ENCODE peak calls at places on chromosomes 4 and X, in eight cellular contexts. S is COR-L47; I is stimulated activated CD4-positive, alpha-beta T cell treated with anti-CD3 and anti-CD28 coated beads, TNF-alpha, amount 100 ng/mL, for 24 hours; F is CD4-positive, alpha-beta T cell; H is adrenal gland; E is iris pigment epithelial cell; W is astrocyte of the spinal cord; M is neural crest cell. Z is an unnamed sample.

GRCh38 chr4:67558493-67558892 is at the start of gene STAP1:
- DNase-seq in S (no peak), I (no peak), F (no peak), H (no peak), E (no peak), W (no peak), M (no peak), Z (no peak)

GRCh38 chrX:39896951-39897740 is 200.6 kb downstream of the BCOR start:
- DNase-seq in S (no peak), I (no peak), F (no peak), H (no peak), E (peak; percentile 51), W (peak; percentile 64), M (no peak), Z (peak; percentile 52)

GRCh38 chr4:47031011-47031678 is at the start of gene GABRB1:
- DNase-seq in S (peak; percentile 37), I (peak; percentile 9), F (no peak), H (peak; percentile 58), E (peak; percentile 31), W (peak; percentile 70), M (peak; percentile 62), Z (peak; percentile 63)

GRCh38 chr4:100019821-100020220 is 69.7 kb upstream of the H2AZ1 start:
- DNase-seq in S (no peak), I (no peak), F (no peak), H (no peak), E (no peak), W (no peak), M (no peak), Z (no peak)

GRCh38 chr4:82898322-82899243 is 2.0 kb upstream of the THAP9 start:
- DNase-seq in S (no peak), I (no peak), F (no peak), H (no peak), E (peak; percentile 88), W (peak; percentile 88), M (no peak), Z (peak; percentile 41)

GRCh38 chr4:52192697-52193096 is 141.6 kb downstream of the SPATA18 start:
- DNase-seq in S (no peak), I (no peak), F (no peak), H (no peak), E (no peak), W (no peak), M (no peak), Z (no peak)

GRCh38 chrX:100447563-100448397 is 37.7 kb upstream of the PCDH19 start:
- DNase-seq in S (no peak), I (peak; percentile 2), F (no peak), H (peak; percentile 64), E (peak; percentile 12), W (peak; percentile 29), M (peak; percentile 59), Z (peak; percentile 27)

GRCh38 chrX:96052078-96052477 is 632.6 kb upstream of the DIAPH2 start:
- DNase-seq in S (no peak), I (no peak), F (no peak), H (no peak), E (no peak), W (no peak), M (no peak), Z (no peak)

GRCh38 chrX:105463483-105463882 is 243.0 kb upstream of the TEX13A start:
- DNase-seq in S (no peak), I (no peak), F (no peak), H (no peak), E (peak; percentile 72), W (no peak), M (no peak), Z (no peak)

GRCh38 chr4:169252339-169253086 is 18.2 kb downstream of the SH3RF1 start:
- DNase-seq in S (no peak), I (no peak), F (no peak), H (no peak), E (peak; percentile 89), W (peak; percentile 64), M (no peak), Z (no peak)

GRCh38 chr4:145938618-145939177 is at the start of gene ZNF827:
- DNase-seq in S (peak; percentile 64), I (peak; percentile 40), F (peak; percentile 55), H (peak; percentile 86), E (peak; percentile 88), W (peak; percentile 78), M (peak; percentile 58), Z (peak; percentile 44)

GRCh38 chr4:172978848-172979247 is 189.8 kb upstream of the GALNT7 start:
- DNase-seq in S (peak; percentile 44), I (no peak), F (no peak), H (no peak), E (no peak), W (no peak), M (no peak), Z (no peak)

GRCh38 chr4:7421356-7422097 is 13.2 kb downstream of the PSAPL1 start:
- DNase-seq in S (no peak), I (no peak), F (no peak), H (peak; percentile 21), E (no peak), W (no peak), M (no peak), Z (no peak)

GRCh38 chrX:18098704-18099103 is 122.0 kb downstream of the BEND2 start:
- DNase-seq in S (no peak), I (no peak), F (no peak), H (no peak), E (no peak), W (no peak), M (no peak), Z (no peak)

GRCh38 chr4:162010362-162010761 is 153.4 kb downstream of the FSTL5 start:
- DNase-seq in S (no peak), I (no peak), F (no peak), H (no peak), E (peak; percentile 83), W (no peak), M (no peak), Z (no peak)

GRCh38 chrX:133698298-133698697 is 283.0 kb upstream of the GPC4 start:
- DNase-seq in S (peak; percentile 3), I (no peak), F (no peak), H (no peak), E (peak; percentile 49), W (peak; percentile 53), M (no peak), Z (peak; percentile 33)

GRCh38 chrX:28491941-28492340 is 95.3 kb upstream of the IL1RAPL1 start:
- DNase-seq in S (no peak), I (no peak), F (no peak), H (no peak), E (peak; percentile 7), W (no peak), M (no peak), Z (no peak)

GRCh38 chr4:37827802-37828321 is 1.4 kb downstream of the PGM2 start:
- DNase-seq in S (no peak), I (no peak), F (no peak), H (no peak), E (no peak), W (no peak), M (no peak), Z (no peak)

GRCh38 chr4:83569967-83570366 is 34.1 kb downstream of the GPAT3 start:
- DNase-seq in S (no peak), I (no peak), F (no peak), H (no peak), E (no peak), W (no peak), M (no peak), Z (no peak)

GRCh38 chr4:125519376-125520171 is 204.8 kb downstream of the FAT4 start:
- DNase-seq in S (no peak), I (no peak), F (no peak), H (no peak), E (no peak), W (no peak), M (no peak), Z (no peak)

GRCh38 chr4:24856586-24856985 is 56.3 kb downstream of the CCDC149 start:
- DNase-seq in S (no peak), I (no peak), F (no peak), H (no peak), E (peak; percentile 64), W (peak; percentile 75), M (no peak), Z (peak; percentile 70)

GRCh38 chr4:76997454-76997853 is 47.9 kb downstream of the SEPTIN11 start:
- DNase-seq in S (no peak), I (no peak), F (no peak), H (no peak), E (no peak), W (no peak), M (no peak), Z (no peak)

GRCh38 chr4:118823471-118823870 is 12.5 kb downstream of the SEC24D start:
- DNase-seq in S (peak; percentile 93), I (no peak), F (no peak), H (no peak), E (no peak), W (no peak), M (no peak), Z (no peak)

GRCh38 chr4:164730705-164731393 is 23.1 kb upstream of the SMIM31 start:
- DNase-seq in S (no peak), I (no peak), F (no peak), H (no peak), E (no peak), W (no peak), M (no peak), Z (no peak)

GRCh38 chr4:165133150-165133549 is 20.5 kb upstream of the TMEM192 start:
- DNase-seq in S (no peak), I (no peak), F (no peak), H (no peak), E (no peak), W (no peak), M (no peak), Z (no peak)

GRCh38 chr4:77156912-77157858 is at the start of gene CCNG2:
- DNase-seq in S (peak; percentile 96), I (peak; percentile 71), F (peak; percentile 77), H (peak; percentile 90), E (peak; percentile 90), W (peak; percentile 98), M (peak; percentile 92), Z (peak; percentile 71)

GRCh38 chr4:128796934-128797333 is 12.6 kb upstream of the JADE1 start:
- DNase-seq in S (no peak), I (no peak), F (no peak), H (no peak), E (no peak), W (no peak), M (no peak), Z (peak; percentile 22)

GRCh38 chr4:140152015-140152703 is 1.8 kb downstream of the MAML3 start:
- DNase-seq in S (peak; percentile 93), I (peak; percentile 71), F (peak; percentile 71), H (peak; percentile 66), E (no peak), W (no peak), M (peak; percentile 48), Z (peak; percentile 67)

GRCh38 chr4:4818440-4819212 is 40.8 kb upstream of the MSX1 start:
- DNase-seq in S (no peak), I (no peak), F (no peak), H (no peak), E (no peak), W (no peak), M (no peak), Z (no peak)

GRCh38 chr4:163139048-163139447 is 27.6 kb downstream of the NAF1 start:
- DNase-seq in S (no peak), I (no peak), F (no peak), H (no peak), E (no peak), W (no peak), M (no peak), Z (no peak)

GRCh38 chr4:144861471-144861870 is 215.5 kb downstream of the HHIP start:
- DNase-seq in S (no peak), I (no peak), F (no peak), H (no peak), E (no peak), W (no peak), M (no peak), Z (no peak)

Z was measured in Daoy.